ENCODE peak calls at places on chromosomes 11 and 22, in five cellular contexts. G is CD8-positive, alpha-beta memory T cell; A is ELR; E is posterior vena cava; B is OCI-LY7. M is an unnamed sample.
A peak's percentile ranks its signal among the peaks of the same experiment; 100 is the strongest.

GRCh38 chr11:4665424-4665823 is 21.6 kb downstream of the OR51E1 start:
- DNase-seq in G (no peak), E (no peak), B (no peak), A (peak; percentile 10), M (no peak)

GRCh38 chr11:117528061-117528780 is 200.6 kb downstream of the CEP164 start:
- DNase-seq in G (no peak), B (no peak), A (no peak), E (no peak), M (no peak)

GRCh38 chr11:1936072-1936780 is 10.9 kb upstream of the MRPL23 start:
- DNase-seq in B (no peak), A (no peak), G (peak; percentile 39), E (peak; percentile 82), M (no peak)

GRCh38 chr11:74255741-74256369 is 55.6 kb downstream of the P4HA3 start:
- DNase-seq in E (no peak), B (peak; percentile 65), G (peak; percentile 59), A (peak; percentile 64), M (peak; percentile 62)

GRCh38 chr11:33178443-33179154 is 17.3 kb upstream of the CSTF3 start:
- DNase-seq in A (no peak), G (no peak), B (no peak), E (no peak), M (no peak)

GRCh38 chr11:112694244-112694643 is 267.0 kb upstream of the NCAM1 start:
- DNase-seq in B (no peak), G (no peak), A (no peak), E (no peak), M (no peak)

GRCh38 chr11:36500315-36500721 is 9.8 kb downstream of the TRAF6 start:
- DNase-seq in B (no peak), G (no peak), A (peak; percentile 96), E (no peak), M (peak; percentile 96)

GRCh38 chr11:30113326-30113873 is 96.6 kb upstream of the KCNA4 start:
- DNase-seq in E (no peak), G (no peak), B (no peak), A (no peak), M (no peak)

GRCh38 chr22:35866646-35867045 is 149.0 kb downstream of the APOL5 start:
- DNase-seq in B (peak; percentile 42), G (no peak), A (no peak), E (no peak), M (no peak)

GRCh38 chr22:26894766-26895485 is 237.5 kb downstream of the MIAT start:
- DNase-seq in B (no peak), A (peak; percentile 86), E (no peak), G (no peak), M (peak; percentile 94)

GRCh38 chr11:36713715-36714114 is 115.7 kb upstream of the RAG2 start:
- DNase-seq in G (no peak), B (no peak), E (no peak), A (no peak), M (no peak)

GRCh38 chr11:2258501-2259465 is 11.6 kb downstream of the ASCL2 start:
- DNase-seq in E (no peak), G (no peak), B (no peak), A (no peak), M (no peak)

GRCh38 chr11:44621784-44622183 is 56.3 kb downstream of the CD82 start:
- DNase-seq in B (no peak), G (peak; percentile 8), E (peak; percentile 68), A (no peak), M (no peak)

GRCh38 chr11:78331711-78332110 is 85.9 kb downstream of the GAB2 start:
- DNase-seq in B (no peak), G (no peak), E (no peak), A (no peak), M (no peak)

GRCh38 chr11:80330302-80330701 is 889.5 kb upstream of the TENM4 start:
- DNase-seq in E (no peak), A (no peak), G (no peak), B (no peak), M (peak; percentile 81)

GRCh38 chr22:36902143-36902911 is 11.1 kb upstream of the CSF2RB start:
- DNase-seq in G (no peak), B (no peak), E (no peak), A (no peak), M (no peak)

GRCh38 chr11:69841859-69842698 is 22.9 kb upstream of the FGF3 start:
- DNase-seq in B (peak; percentile 14), E (peak; percentile 74), G (no peak), A (peak; percentile 45), M (peak; percentile 23)

GRCh38 chr11:46288451-46288850 is 11.0 kb downstream of the CREB3L1 start:
- DNase-seq in A (no peak), G (no peak), B (no peak), E (no peak), M (no peak)

GRCh38 chr11:131397666-131398065 is 27.3 kb downstream of the NTM start:
- DNase-seq in G (no peak), A (no peak), B (no peak), E (no peak), M (no peak)

GRCh38 chr11:110428956-110429613 is 663 bp upstream of the FDX1 start:
- DNase-seq in B (peak; percentile 41), A (no peak), G (no peak), E (no peak), M (no peak)

GRCh38 chr11:19558189-19558986 is 154.2 kb upstream of the NAV2 start:
- DNase-seq in A (no peak), B (no peak), E (no peak), G (no peak), M (no peak)

GRCh38 chr22:19832476-19833108 is 22.1 kb downstream of the GNB1L start:
- DNase-seq in A (no peak), G (no peak), E (no peak), B (no peak), M (no peak)

GRCh38 chr22:28299329-28299728 is 380.3 kb upstream of the PITPNB start:
- DNase-seq in E (no peak), A (no peak), G (no peak), B (no peak), M (no peak)